ENCODE peak calls at places on chromosomes 3 and 15, in nine cellular contexts. One of them, this sample, is unnamed.

GRCh38 chr3:27228805-27229204 is 140.4 kb downstream of the NEK10 start:
- DNase-seq in AG09309: no peak
- DNase-seq in activated CD8-positive, alpha-beta T cell treated with anti-CD3 and anti-CD28 coated beads, Interleukin-2, amount 10 ng/mL, durations not matched to agents 7 days and 5 days: no peak
- DNase-seq in MCF 10A: no peak
- DNase-seq in Calu3: peak
- DNase-seq in NCI-H1105: no peak
- DNase-seq in AG20443: no peak
- DNase-seq in H4: no peak
- DNase-seq in right lobe of liver: no peak
- DNase-seq in this sample: no peak

GRCh38 chr3:73144276-73144675 is 82.8 kb downstream of the EBLN2 start:
- DNase-seq in AG20443: no peak
- DNase-seq in H4: no peak
- DNase-seq in Calu3: no peak
- DNase-seq in NCI-H1105: no peak
- DNase-seq in MCF 10A: no peak
- DNase-seq in right lobe of liver: no peak
- DNase-seq in activated CD8-positive, alpha-beta T cell treated with anti-CD3 and anti-CD28 coated beads, Interleukin-2, amount 10 ng/mL, durations not matched to agents 7 days and 5 days: no peak
- DNase-seq in AG09309: no peak
- DNase-seq in this sample: no peak

GRCh38 chr3:37739579-37740290 is 121.9 kb upstream of the CTDSPL start:
- DNase-seq in right lobe of liver: no peak
- DNase-seq in activated CD8-positive, alpha-beta T cell treated with anti-CD3 and anti-CD28 coated beads, Interleukin-2, amount 10 ng/mL, durations not matched to agents 7 days and 5 days: no peak
- DNase-seq in AG20443: no peak
- DNase-seq in H4: no peak
- DNase-seq in NCI-H1105: no peak
- DNase-seq in MCF 10A: no peak
- DNase-seq in Calu3: no peak
- DNase-seq in AG09309: no peak
- DNase-seq in this sample: no peak

GRCh38 chr15:95446854-95447253 is 883.6 kb upstream of the NR2F2 start:
- DNase-seq in activated CD8-positive, alpha-beta T cell treated with anti-CD3 and anti-CD28 coated beads, Interleukin-2, amount 10 ng/mL, durations not matched to agents 7 days and 5 days: peak
- DNase-seq in MCF 10A: no peak
- DNase-seq in Calu3: no peak
- DNase-seq in AG20443: no peak
- DNase-seq in NCI-H1105: no peak
- DNase-seq in right lobe of liver: no peak
- DNase-seq in H4: no peak
- DNase-seq in AG09309: no peak
- DNase-seq in this sample: no peak

GRCh38 chr3:189630667-189631372 is 369 bp upstream of the TP63 start:
- DNase-seq in AG09309: no peak
- DNase-seq in NCI-H1105: no peak
- DNase-seq in AG20443: peak
- DNase-seq in activated CD8-positive, alpha-beta T cell treated with anti-CD3 and anti-CD28 coated beads, Interleukin-2, amount 10 ng/mL, durations not matched to agents 7 days and 5 days: no peak
- DNase-seq in Calu3: no peak
- DNase-seq in H4: no peak
- DNase-seq in right lobe of liver: no peak
- DNase-seq in MCF 10A: no peak
- DNase-seq in this sample: no peak

GRCh38 chr3:140922634-140923033 is 19.0 kb upstream of the SLC25A36 start:
- DNase-seq in Calu3: no peak
- DNase-seq in right lobe of liver: no peak
- DNase-seq in AG20443: peak
- DNase-seq in NCI-H1105: no peak
- DNase-seq in activated CD8-positive, alpha-beta T cell treated with anti-CD3 and anti-CD28 coated beads, Interleukin-2, amount 10 ng/mL, durations not matched to agents 7 days and 5 days: no peak
- DNase-seq in AG09309: no peak
- DNase-seq in H4: no peak
- DNase-seq in MCF 10A: no peak
- DNase-seq in this sample: no peak

GRCh38 chr3:16061491-16061890 is 113.0 kb upstream of the GALNT15 start:
- DNase-seq in NCI-H1105: no peak
- DNase-seq in Calu3: no peak
- DNase-seq in MCF 10A: no peak
- DNase-seq in H4: no peak
- DNase-seq in AG09309: no peak
- DNase-seq in AG20443: no peak
- DNase-seq in right lobe of liver: no peak
- DNase-seq in activated CD8-positive, alpha-beta T cell treated with anti-CD3 and anti-CD28 coated beads, Interleukin-2, amount 10 ng/mL, durations not matched to agents 7 days and 5 days: no peak
- DNase-seq in this sample: no peak

GRCh38 chr3:111758642-111759041 is 100.4 kb upstream of the PHLDB2 start:
- DNase-seq in H4: no peak
- DNase-seq in MCF 10A: no peak
- DNase-seq in Calu3: no peak
- DNase-seq in NCI-H1105: no peak
- DNase-seq in AG20443: no peak
- DNase-seq in right lobe of liver: no peak
- DNase-seq in activated CD8-positive, alpha-beta T cell treated with anti-CD3 and anti-CD28 coated beads, Interleukin-2, amount 10 ng/mL, durations not matched to agents 7 days and 5 days: no peak
- DNase-seq in AG09309: no peak
- DNase-seq in this sample: no peak

GRCh38 chr3:63914312-63914711 is 2.1 kb upstream of the SCAANT1 start:
- DNase-seq in activated CD8-positive, alpha-beta T cell treated with anti-CD3 and anti-CD28 coated beads, Interleukin-2, amount 10 ng/mL, durations not matched to agents 7 days and 5 days: no peak
- DNase-seq in H4: no peak
- DNase-seq in NCI-H1105: peak
- DNase-seq in AG09309: no peak
- DNase-seq in AG20443: peak
- DNase-seq in right lobe of liver: no peak
- DNase-seq in Calu3: peak
- DNase-seq in MCF 10A: peak
- DNase-seq in this sample: no peak

GRCh38 chr3:58685641-58686040 is 19.1 kb upstream of the FAM3D start:
- DNase-seq in AG20443: no peak
- DNase-seq in right lobe of liver: no peak
- DNase-seq in NCI-H1105: no peak
- DNase-seq in Calu3: no peak
- DNase-seq in MCF 10A: no peak
- DNase-seq in AG09309: no peak
- DNase-seq in H4: no peak
- DNase-seq in activated CD8-positive, alpha-beta T cell treated with anti-CD3 and anti-CD28 coated beads, Interleukin-2, amount 10 ng/mL, durations not matched to agents 7 days and 5 days: no peak
- DNase-seq in this sample: no peak

GRCh38 chr3:13055634-13056033 is 17.6 kb downstream of the IQSEC1 start:
- DNase-seq in Calu3: no peak
- DNase-seq in NCI-H1105: no peak
- DNase-seq in AG20443: no peak
- DNase-seq in MCF 10A: no peak
- DNase-seq in activated CD8-positive, alpha-beta T cell treated with anti-CD3 and anti-CD28 coated beads, Interleukin-2, amount 10 ng/mL, durations not matched to agents 7 days and 5 days: no peak
- DNase-seq in H4: no peak
- DNase-seq in AG09309: no peak
- DNase-seq in right lobe of liver: no peak
- DNase-seq in this sample: no peak

GRCh38 chr3:177134811-177135210 is 62.5 kb downstream of the TBL1XR1 start:
- DNase-seq in NCI-H1105: no peak
- DNase-seq in H4: no peak
- DNase-seq in right lobe of liver: no peak
- DNase-seq in MCF 10A: no peak
- DNase-seq in AG09309: no peak
- DNase-seq in AG20443: no peak
- DNase-seq in Calu3: no peak
- DNase-seq in activated CD8-positive, alpha-beta T cell treated with anti-CD3 and anti-CD28 coated beads, Interleukin-2, amount 10 ng/mL, durations not matched to agents 7 days and 5 days: no peak
- DNase-seq in this sample: no peak

GRCh38 chr3:171222995-171223394 is 196.5 kb upstream of the SLC2A2 start:
- DNase-seq in right lobe of liver: no peak
- DNase-seq in Calu3: no peak
- DNase-seq in AG09309: no peak
- DNase-seq in activated CD8-positive, alpha-beta T cell treated with anti-CD3 and anti-CD28 coated beads, Interleukin-2, amount 10 ng/mL, durations not matched to agents 7 days and 5 days: no peak
- DNase-seq in MCF 10A: no peak
- DNase-seq in NCI-H1105: no peak
- DNase-seq in H4: no peak
- DNase-seq in AG20443: no peak
- DNase-seq in this sample: no peak

GRCh38 chr3:111617406-111617805 is 22.3 kb upstream of the ZBED2 start:
- DNase-seq in AG20443: no peak
- DNase-seq in NCI-H1105: no peak
- DNase-seq in activated CD8-positive, alpha-beta T cell treated with anti-CD3 and anti-CD28 coated beads, Interleukin-2, amount 10 ng/mL, durations not matched to agents 7 days and 5 days: no peak
- DNase-seq in MCF 10A: no peak
- DNase-seq in AG09309: no peak
- DNase-seq in right lobe of liver: no peak
- DNase-seq in Calu3: no peak
- DNase-seq in H4: no peak
- DNase-seq in this sample: no peak

GRCh38 chr3:159583662-159584061 is 405.0 kb upstream of the IL12A start:
- DNase-seq in Calu3: no peak
- DNase-seq in NCI-H1105: no peak
- DNase-seq in H4: no peak
- DNase-seq in activated CD8-positive, alpha-beta T cell treated with anti-CD3 and anti-CD28 coated beads, Interleukin-2, amount 10 ng/mL, durations not matched to agents 7 days and 5 days: no peak
- DNase-seq in AG09309: no peak
- DNase-seq in MCF 10A: no peak
- DNase-seq in right lobe of liver: no peak
- DNase-seq in AG20443: peak
- DNase-seq in this sample: no peak

GRCh38 chr3:185024406-185024805 is 128.5 kb downstream of the C3orf70 start:
- DNase-seq in H4: no peak
- DNase-seq in activated CD8-positive, alpha-beta T cell treated with anti-CD3 and anti-CD28 coated beads, Interleukin-2, amount 10 ng/mL, durations not matched to agents 7 days and 5 days: no peak
- DNase-seq in Calu3: no peak
- DNase-seq in MCF 10A: no peak
- DNase-seq in NCI-H1105: no peak
- DNase-seq in AG20443: no peak
- DNase-seq in right lobe of liver: no peak
- DNase-seq in AG09309: no peak
- DNase-seq in this sample: no peak

GRCh38 chr3:57062119-57062631 is 1.7 kb downstream of the SPATA12 start:
- DNase-seq in Calu3: no peak
- DNase-seq in AG20443: no peak
- DNase-seq in H4: no peak
- DNase-seq in AG09309: no peak
- DNase-seq in NCI-H1105: no peak
- DNase-seq in activated CD8-positive, alpha-beta T cell treated with anti-CD3 and anti-CD28 coated beads, Interleukin-2, amount 10 ng/mL, durations not matched to agents 7 days and 5 days: no peak
- DNase-seq in right lobe of liver: no peak
- DNase-seq in MCF 10A: no peak
- DNase-seq in this sample: no peak

GRCh38 chr3:97895216-97895615 is 73.4 kb downstream of the CRYBG3 start:
- DNase-seq in Calu3: no peak
- DNase-seq in activated CD8-positive, alpha-beta T cell treated with anti-CD3 and anti-CD28 coated beads, Interleukin-2, amount 10 ng/mL, durations not matched to agents 7 days and 5 days: no peak
- DNase-seq in AG09309: no peak
- DNase-seq in H4: no peak
- DNase-seq in AG20443: no peak
- DNase-seq in right lobe of liver: no peak
- DNase-seq in NCI-H1105: no peak
- DNase-seq in MCF 10A: no peak
- DNase-seq in this sample: no peak

GRCh38 chr3:167032267-167032876 is 347.7 kb downstream of the ZBBX start:
- DNase-seq in Calu3: peak
- DNase-seq in AG09309: no peak
- DNase-seq in AG20443: peak
- DNase-seq in NCI-H1105: peak
- DNase-seq in right lobe of liver: no peak
- DNase-seq in MCF 10A: peak
- DNase-seq in H4: peak
- DNase-seq in activated CD8-positive, alpha-beta T cell treated with anti-CD3 and anti-CD28 coated beads, Interleukin-2, amount 10 ng/mL, durations not matched to agents 7 days and 5 days: no peak
- DNase-seq in this sample: no peak

GRCh38 chr3:46576-46975 is 150.0 kb upstream of the CHL1 start:
- DNase-seq in right lobe of liver: no peak
- DNase-seq in AG09309: no peak
- DNase-seq in Calu3: no peak
- DNase-seq in AG20443: no peak
- DNase-seq in activated CD8-positive, alpha-beta T cell treated with anti-CD3 and anti-CD28 coated beads, Interleukin-2, amount 10 ng/mL, durations not matched to agents 7 days and 5 days: no peak
- DNase-seq in MCF 10A: no peak
- DNase-seq in H4: no peak
- DNase-seq in NCI-H1105: no peak
- DNase-seq in this sample: no peak

GRCh38 chr3:184255291-184256039 is 5.9 kb downstream of the CAMK2N2 start:
- DNase-seq in Calu3: no peak
- DNase-seq in activated CD8-positive, alpha-beta T cell treated with anti-CD3 and anti-CD28 coated beads, Interleukin-2, amount 10 ng/mL, durations not matched to agents 7 days and 5 days: no peak
- DNase-seq in NCI-H1105: no peak
- DNase-seq in AG20443: no peak
- DNase-seq in MCF 10A: peak
- DNase-seq in H4: no peak
- DNase-seq in right lobe of liver: no peak
- DNase-seq in AG09309: no peak
- DNase-seq in this sample: no peak

GRCh38 chr15:69666921-69667811 is 214.5 kb downstream of the RPLP1 start:
- DNase-seq in H4: no peak
- DNase-seq in right lobe of liver: peak
- DNase-seq in Calu3: no peak
- DNase-seq in NCI-H1105: no peak
- DNase-seq in AG20443: no peak
- DNase-seq in MCF 10A: no peak
- DNase-seq in AG09309: no peak
- DNase-seq in activated CD8-positive, alpha-beta T cell treated with anti-CD3 and anti-CD28 coated beads, Interleukin-2, amount 10 ng/mL, durations not matched to agents 7 days and 5 days: no peak
- DNase-seq in this sample: no peak

GRCh38 chr3:80283783-80284182 is 516.0 kb upstream of the ROBO1 start:
- DNase-seq in Calu3: no peak
- DNase-seq in activated CD8-positive, alpha-beta T cell treated with anti-CD3 and anti-CD28 coated beads, Interleukin-2, amount 10 ng/mL, durations not matched to agents 7 days and 5 days: no peak
- DNase-seq in NCI-H1105: no peak
- DNase-seq in AG20443: no peak
- DNase-seq in H4: no peak
- DNase-seq in AG09309: no peak
- DNase-seq in right lobe of liver: no peak
- DNase-seq in MCF 10A: no peak
- DNase-seq in this sample: no peak

GRCh38 chr3:194447161-194447560 is 39.6 kb downstream of the ATP13A3 start:
- DNase-seq in activated CD8-positive, alpha-beta T cell treated with anti-CD3 and anti-CD28 coated beads, Interleukin-2, amount 10 ng/mL, durations not matched to agents 7 days and 5 days: no peak
- DNase-seq in Calu3: peak
- DNase-seq in AG20443: no peak
- DNase-seq in AG09309: no peak
- DNase-seq in NCI-H1105: no peak
- DNase-seq in MCF 10A: no peak
- DNase-seq in H4: no peak
- DNase-seq in right lobe of liver: no peak
- DNase-seq in this sample: no peak

GRCh38 chr3:157226173-157226847 is 66.4 kb upstream of the CCNL1 start:
- DNase-seq in MCF 10A: no peak
- DNase-seq in Calu3: no peak
- DNase-seq in right lobe of liver: no peak
- DNase-seq in H4: no peak
- DNase-seq in activated CD8-positive, alpha-beta T cell treated with anti-CD3 and anti-CD28 coated beads, Interleukin-2, amount 10 ng/mL, durations not matched to agents 7 days and 5 days: no peak
- DNase-seq in AG09309: no peak
- DNase-seq in NCI-H1105: no peak
- DNase-seq in AG20443: peak
- DNase-seq in this sample: no peak

GRCh38 chr15:39918688-39919385 is 1.2 kb downstream of the GPR176 start:
- DNase-seq in activated CD8-positive, alpha-beta T cell treated with anti-CD3 and anti-CD28 coated beads, Interleukin-2, amount 10 ng/mL, durations not matched to agents 7 days and 5 days: no peak
- DNase-seq in NCI-H1105: no peak
- DNase-seq in H4: no peak
- DNase-seq in MCF 10A: peak
- DNase-seq in AG09309: peak
- DNase-seq in AG20443: peak
- DNase-seq in right lobe of liver: no peak
- DNase-seq in Calu3: no peak
- DNase-seq in this sample: peak

GRCh38 chr3:34678580-34678979 is 880.1 kb downstream of the PDCD6IP start:
- DNase-seq in AG09309: no peak
- DNase-seq in right lobe of liver: no peak
- DNase-seq in NCI-H1105: no peak
- DNase-seq in AG20443: no peak
- DNase-seq in MCF 10A: no peak
- DNase-seq in Calu3: no peak
- DNase-seq in activated CD8-positive, alpha-beta T cell treated with anti-CD3 and anti-CD28 coated beads, Interleukin-2, amount 10 ng/mL, durations not matched to agents 7 days and 5 days: no peak
- DNase-seq in H4: no peak
- DNase-seq in this sample: no peak

GRCh38 chr15:66429117-66429516 is 42.4 kb downstream of the MAP2K1 start:
- DNase-seq in AG20443: no peak
- DNase-seq in activated CD8-positive, alpha-beta T cell treated with anti-CD3 and anti-CD28 coated beads, Interleukin-2, amount 10 ng/mL, durations not matched to agents 7 days and 5 days: no peak
- DNase-seq in AG09309: no peak
- DNase-seq in Calu3: no peak
- DNase-seq in MCF 10A: no peak
- DNase-seq in right lobe of liver: no peak
- DNase-seq in NCI-H1105: no peak
- DNase-seq in H4: no peak
- DNase-seq in this sample: no peak

GRCh38 chr3:102230057-102230456 is 204.8 kb upstream of the ZPLD1 start:
- DNase-seq in Calu3: no peak
- DNase-seq in AG20443: no peak
- DNase-seq in H4: no peak
- DNase-seq in AG09309: no peak
- DNase-seq in activated CD8-positive, alpha-beta T cell treated with anti-CD3 and anti-CD28 coated beads, Interleukin-2, amount 10 ng/mL, durations not matched to agents 7 days and 5 days: no peak
- DNase-seq in MCF 10A: no peak
- DNase-seq in NCI-H1105: no peak
- DNase-seq in right lobe of liver: no peak
- DNase-seq in this sample: no peak

GRCh38 chr15:74951006-74951405 is 5.6 kb downstream of the RPP25 start:
- DNase-seq in NCI-H1105: no peak
- DNase-seq in AG20443: no peak
- DNase-seq in AG09309: no peak
- DNase-seq in right lobe of liver: no peak
- DNase-seq in MCF 10A: no peak
- DNase-seq in Calu3: no peak
- DNase-seq in activated CD8-positive, alpha-beta T cell treated with anti-CD3 and anti-CD28 coated beads, Interleukin-2, amount 10 ng/mL, durations not matched to agents 7 days and 5 days: no peak
- DNase-seq in H4: no peak
- DNase-seq in this sample: no peak

GRCh38 chr15:43735402-43735801 is 10.8 kb upstream of the PDIA3 start:
- DNase-seq in MCF 10A: no peak
- DNase-seq in activated CD8-positive, alpha-beta T cell treated with anti-CD3 and anti-CD28 coated beads, Interleukin-2, amount 10 ng/mL, durations not matched to agents 7 days and 5 days: no peak
- DNase-seq in H4: no peak
- DNase-seq in NCI-H1105: no peak
- DNase-seq in AG09309: no peak
- DNase-seq in AG20443: no peak
- DNase-seq in Calu3: no peak
- DNase-seq in right lobe of liver: no peak
- DNase-seq in this sample: no peak

This sample was measured in BJ.